ENCODE peak calls at places on chromosomes 7 and 10, in eight cellular contexts. R is ovary, W is A673, T is left ventricle myocardium inferior, Y is mammary epithelial cell, E is uterus, F is lower lobe of right lung, Q is GM12878. V is an unnamed sample. For H3K4me1, the result is how much of the 10 kb centered on the place peaks cover.

GRCh38 chr7:99312316-99313203 is 13.1 kb upstream of the ARPC1A start:
- DNase-seq in E (peak), T (peak), F (peak), Y (peak), Q (peak), R (peak), W (peak), V (peak)

GRCh38 chr7:20220824-20221547 is 3.8 kb upstream of the MACC1 start:
- DNase-seq in T (no peak), E (no peak), Y (peak), W (no peak), Q (no peak), F (no peak), R (no peak), V (no peak)

GRCh38 chr7:130386876-130387275 is 6.6 kb downstream of the CPA1 start:
- DNase-seq in R (no peak), Q (no peak), F (no peak), W (no peak), T (no peak), Y (no peak), E (no peak), V (peak)

GRCh38 chr10:17710181-17710580 is 41.8 kb upstream of the TMEM236 start:
- DNase-seq in E (no peak), Y (no peak), T (no peak), Q (no peak), W (no peak), R (no peak), F (no peak), V (no peak)

GRCh38 chr7:122618603-122619189 is 80.2 kb downstream of the RNF133 start:
- DNase-seq in W (no peak), T (no peak), Q (no peak), Y (no peak), E (no peak), R (no peak), F (no peak), V (no peak)

GRCh38 chr7:37510043-37510634 is 61.5 kb upstream of the ELMO1 start:
- DNase-seq in W (peak), F (no peak), Y (no peak), Q (no peak), E (no peak), R (no peak), T (no peak), V (no peak)

GRCh38 chr10:43201545-43202131 is 63.4 kb downstream of the CSGALNACT2 start:
- DNase-seq in W (no peak), T (no peak), Q (no peak), Y (no peak), F (peak), R (peak), E (peak), V (peak)

GRCh38 chr7:69768986-69769595 is 170.8 kb downstream of the AUTS2 start:
- DNase-seq in E (no peak), R (no peak), W (peak), F (no peak), Y (no peak), Q (no peak), T (no peak), V (no peak)

GRCh38 chr10:49170632-49171325 is 17.4 kb downstream of the TMEM273 start:
- DNase-seq in Y (no peak), Q (no peak), T (no peak), F (no peak), W (no peak), R (no peak), E (no peak), V (no peak)

GRCh38 chr10:43853369-43853768 is 204.7 kb upstream of the ZNF32 start:
- DNase-seq in F (no peak), R (no peak), E (no peak), Y (no peak), W (no peak), Q (no peak), T (no peak), V (no peak)

GRCh38 chr10:3902054-3902808 is 117.2 kb upstream of the KLF6 start:
- DNase-seq in T (peak), F (no peak), Q (peak), R (no peak), Y (no peak), E (no peak), W (no peak), V (no peak)

GRCh38 chr10:5547934-5548660 is 23.3 kb downstream of the CALML3 start:
- DNase-seq in E (no peak), W (no peak), Q (no peak), T (peak), R (no peak), F (peak), Y (peak), V (no peak)

GRCh38 chr10:1402821-1403507 is 334.4 kb downstream of the ADARB2 start:
- DNase-seq in T (no peak), E (no peak), W (no peak), Q (no peak), Y (no peak), R (no peak), F (no peak), V (peak)

GRCh38 chr10:30821269-30821993 is 191.9 kb upstream of the LYZL2 start:
- DNase-seq in Q (no peak), W (no peak), T (no peak), R (no peak), F (no peak), E (no peak), Y (no peak), V (no peak)

GRCh38 chr10:95618101-95618500 is 38.4 kb downstream of the ALDH18A1 start:
- DNase-seq in R (no peak), Q (no peak), W (no peak), E (no peak), T (no peak), Y (no peak), F (no peak), V (no peak)

GRCh38 chr10:110215286-110215685 is 7.9 kb downstream of the MXI1 start:
- DNase-seq in E (no peak), W (no peak), F (no peak), Y (no peak), Q (no peak), R (no peak), T (no peak), V (no peak)

GRCh38 chr7:88357794-88358533 is 51.3 kb upstream of the STEAP4 start:
- DNase-seq in F (no peak), Y (peak), T (no peak), E (no peak), Q (no peak), R (no peak), W (peak), V (no peak)

GRCh38 chr7:19139706-19140327 is 5.4 kb downstream of the FERD3L start:
- DNase-seq in W (no peak), R (no peak), Q (no peak), E (no peak), F (no peak), Y (no peak), T (no peak), V (no peak)

GRCh38 chr10:29949411-29950011 is 109.9 kb downstream of the JCAD start:
- DNase-seq in Y (peak), F (no peak), T (no peak), R (no peak), E (no peak), W (no peak), Q (no peak), V (no peak)

GRCh38 chr7:17822557-17823173 is 117.6 kb downstream of the SNX13 start:
- DNase-seq in F (no peak), T (no peak), E (no peak), Q (no peak), Y (no peak), W (peak), R (no peak), V (no peak)

GRCh38 chr10:69955211-69955805 is 97.3 kb upstream of the MACROH2A2 start:
- DNase-seq in R (no peak), Q (no peak), W (no peak), T (no peak), F (no peak), E (no peak), Y (no peak), V (no peak)

GRCh38 chr7:37018954-37019353 is 294.7 kb upstream of the AOAH start:
- DNase-seq in W (no peak), Y (no peak), T (no peak), F (no peak), E (no peak), R (no peak), Q (peak), V (no peak)

GRCh38 chr10:96512997-96513685 is 585 bp downstream of the TLL2 start:
- DNase-seq in Q (no peak), R (no peak), Y (no peak), F (no peak), W (no peak), E (no peak), T (peak), V (no peak)

GRCh38 chr7:17646181-17646956 is 293.9 kb downstream of the SNX13 start:
- DNase-seq in Q (no peak), W (peak), T (no peak), R (no peak), Y (peak), E (no peak), F (no peak), V (no peak)

GRCh38 chr7:17234398-17235021 is 63.9 kb upstream of the AHR start:
- DNase-seq in Q (peak), Y (peak), R (no peak), F (no peak), E (no peak), W (peak), T (no peak), V (no peak)

GRCh38 chr10:115921795-115922194 is 351.2 kb downstream of the GFRA1 start:
- DNase-seq in R (no peak), Q (no peak), E (no peak), W (no peak), F (no peak), T (no peak), Y (peak), V (no peak)

GRCh38 chr10:22429146-22429545 is 83.8 kb downstream of the SPAG6 start:
- DNase-seq in E (no peak), W (no peak), F (no peak), T (no peak), Y (no peak), R (no peak), Q (no peak), V (no peak)

GRCh38 chr10:64283621-64284020 is 762.4 kb downstream of the REEP3 start:
- DNase-seq in R (no peak), W (no peak), E (no peak), F (no peak), T (no peak), Q (no peak), Y (no peak), V (no peak)

GRCh38 chr7:155589001-155589980 is 42.9 kb upstream of the CNPY1 start:
- DNase-seq in R (no peak), T (no peak), Q (no peak), W (peak), Y (no peak), F (no peak), E (no peak), V (no peak)

GRCh38 chr10:126734015-126734414 is 63.5 kb upstream of the C10orf90 start:
- DNase-seq in W (no peak), R (no peak), E (no peak), T (no peak), Q (no peak), F (no peak), Y (peak), V (peak)

GRCh38 chr10:13792011-13792410 is 205.2 kb downstream of the PRPF18 start:
- DNase-seq in R (peak), W (no peak), T (peak), Y (no peak), F (no peak), Q (no peak), E (no peak), V (peak)

GRCh38 chr10:34033067-34033466 is 698.6 kb upstream of the NRP1 start:
- DNase-seq in Y (peak), W (no peak), E (no peak), F (no peak), Q (no peak), R (no peak), T (no peak), V (no peak)

GRCh38 chr10:104328916-104329710 is 9.2 kb downstream of the ITPRIP start:
- DNase-seq in Y (peak), F (peak), R (peak), W (peak), E (peak), T (no peak), Q (no peak), V (no peak)

GRCh38 chr10:103763374-103764202 is 91.8 kb downstream of the SH3PXD2A start:
- DNase-seq in F (no peak), E (no peak), T (no peak), Q (no peak), R (no peak), Y (no peak), W (peak), V (no peak)

GRCh38 chr7:976901-977325 is 1.6 kb upstream of the COX19 start:
- DNase-seq in F (no peak), W (no peak), E (no peak), Q (no peak), T (no peak), R (no peak), Y (no peak), V (no peak)
- H3K4me1 ChIP-seq in F (under half), W (under half), E (under half), Q (under half), T (under half), R (under half), Y (under half), V (under half)

DNA sequence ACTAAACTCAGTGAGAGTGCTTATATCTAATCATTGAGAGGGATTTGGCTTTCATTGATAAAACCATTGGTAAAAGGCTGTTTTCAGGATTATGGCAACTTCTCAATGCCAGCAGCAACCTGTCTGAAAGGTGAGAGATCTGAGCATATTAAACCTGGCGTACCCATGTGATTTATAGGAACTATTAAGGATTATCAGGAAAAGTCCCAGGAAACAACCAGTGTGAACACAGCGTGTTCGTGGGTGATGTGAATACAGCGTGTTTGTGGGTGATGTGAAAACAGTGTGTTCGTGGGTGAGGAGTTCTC is 65.8 kb downstream of the PDIA4 start:
- DNase-seq in R (no peak), Y (no peak), W (no peak), F (no peak), E (no peak), Q (no peak), T (no peak), V (no peak)
- H3K4me3 ChIP-seq in R (peak), Y (peak), W (peak), F (peak), E (peak), Q (peak), T (peak), V (peak)

DNA sequence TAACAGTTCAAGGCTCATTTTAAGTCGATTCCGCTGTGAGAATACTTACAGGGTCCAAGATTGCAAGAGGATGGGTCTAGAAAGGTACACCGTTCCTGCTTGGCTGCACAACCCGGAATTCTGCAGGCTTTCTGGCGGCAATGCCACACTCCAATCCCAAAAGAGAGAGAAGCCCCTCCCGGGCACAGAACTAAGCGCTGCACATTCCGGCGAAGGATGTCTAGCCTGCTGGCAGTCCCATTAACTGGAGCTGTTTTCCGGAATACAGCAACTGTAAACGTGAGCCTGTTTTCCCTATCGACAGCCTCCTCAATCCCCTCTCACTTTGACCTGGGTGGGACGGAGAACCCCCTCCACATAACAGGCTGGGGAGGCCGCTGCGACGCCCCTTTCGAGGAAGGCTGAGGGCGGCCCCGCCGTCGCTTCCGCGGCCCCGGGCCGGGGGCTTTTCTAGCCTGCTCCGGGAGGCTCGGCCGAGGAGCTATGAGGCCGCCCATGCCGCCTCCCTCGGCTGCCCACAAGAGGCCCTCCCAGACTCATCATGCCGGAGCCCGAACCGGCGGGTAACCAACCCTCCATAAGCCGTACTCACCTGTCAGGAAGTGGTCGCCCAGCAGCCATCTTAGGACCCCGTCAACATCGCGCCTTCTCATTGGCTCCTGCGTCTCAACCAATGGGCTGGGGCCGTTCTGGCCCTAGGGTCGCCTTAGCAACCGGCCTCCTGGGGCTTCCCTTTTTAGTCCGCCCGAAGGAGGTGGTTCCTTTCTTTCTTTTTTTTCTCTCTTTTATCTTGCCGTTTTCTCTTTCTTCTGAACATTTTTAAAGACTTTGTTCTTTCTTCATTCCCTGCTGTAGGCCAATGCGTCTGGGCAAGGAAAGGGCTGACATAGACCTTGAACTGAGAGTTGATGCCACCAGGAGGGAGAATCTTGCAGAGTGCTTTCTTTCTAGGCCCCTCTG is at the start of gene FAM204A:
- DNase-seq in Q (peak), R (peak), T (peak), W (peak), Y (peak), F (peak), E (peak), V (peak)
- TF ChIP-seq CTCF in Q (no peak), R (no peak), T (no peak), W (no peak), Y (no peak), F (no peak), E (peak), V (no peak)

GRCh38 chr10:99982728-99983127 is 27.0 kb downstream of the DNMBP start:
- DNase-seq in Q (no peak), E (no peak), R (no peak), Y (no peak), T (no peak), F (no peak), W (no peak), V (no peak)
- H3K4me1 ChIP-seq in Q (half or more), E (under half), R (under half), Y (under half), T (half or more), F (under half), W (half or more), V (under half)

GRCh38 chr7:120994512-120995363 is 6.2 kb downstream of the CPED1 start:
- DNase-seq in Y (no peak), Q (no peak), E (no peak), F (no peak), R (no peak), W (no peak), T (no peak), V (no peak)
- H3K4me3 ChIP-seq in Y (no peak), Q (no peak), E (no peak), F (no peak), R (no peak), W (no peak), T (no peak), V (no peak)

GRCh38 chr7:111436608-111437007 is 125.7 kb downstream of the IMMP2L start:
- DNase-seq in R (no peak), F (no peak), T (no peak), E (no peak), Y (no peak), W (no peak), Q (no peak), V (no peak)

GRCh38 chr7:111438369-111439289 is 123.7 kb downstream of the IMMP2L start:
- DNase-seq in F (no peak), Q (no peak), R (no peak), T (no peak), Y (peak), E (no peak), W (peak), V (no peak)

GRCh38 chr7:111437736-111438135 is 124.6 kb downstream of the IMMP2L start:
- DNase-seq in W (no peak), Y (no peak), E (no peak), T (no peak), F (no peak), Q (no peak), R (no peak), V (no peak)

DNA sequence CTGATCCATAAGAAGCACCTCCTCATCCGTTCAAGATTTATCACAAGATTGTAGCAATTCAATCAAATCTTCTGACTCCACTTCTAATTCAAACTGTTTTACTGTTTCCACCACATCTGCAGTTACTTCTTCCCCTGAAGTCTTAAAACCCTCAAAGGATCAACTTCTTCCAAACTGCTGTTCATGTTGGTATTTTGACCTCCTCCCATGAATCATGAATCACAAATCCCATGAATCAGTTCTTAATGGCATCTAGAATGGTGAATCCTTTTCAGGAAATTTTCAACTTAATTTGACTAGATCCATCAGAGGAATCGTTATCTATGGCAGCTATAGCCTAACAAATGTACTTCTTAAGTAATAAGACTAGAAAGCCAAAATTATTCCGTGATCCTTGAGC is 122.3 kb downstream of the IMMP2L start:
- DNase-seq in Y (no peak), F (no peak), T (no peak), Q (no peak), E (no peak), R (no peak), W (no peak), V (no peak)
- TF ChIP-seq CTCF in Y (no peak), F (no peak), T (no peak), Q (no peak), E (no peak), R (no peak), W (no peak), V (no peak)

V was measured in right atrium auricular region.